ENCODE peak calls at places on chromosomes 12 and 14, in eight cellular contexts. One of them, this sample, is unnamed. For H3K36me3, the result is how much of the 10 kb centered on the place peaks cover.

GRCh38 chr12:117854339-117855012 is 114.3 kb downstream of the KSR2 start:
- DNase-seq in left lung: no peak
- DNase-seq in fibroblast of lung: peak
- DNase-seq in uterus: no peak
- DNase-seq in body of pancreas: peak
- DNase-seq in heart right ventricle: no peak
- DNase-seq in suprapubic skin: no peak
- DNase-seq in Caco-2: peak
- DNase-seq in this sample: peak

GRCh38 chr14:24310666-24311604 is at the start of gene LTB4R:
- DNase-seq in fibroblast of lung: peak
- DNase-seq in Caco-2: no peak
- DNase-seq in heart right ventricle: peak
- DNase-seq in suprapubic skin: peak
- DNase-seq in body of pancreas: peak
- DNase-seq in left lung: peak
- DNase-seq in uterus: no peak
- DNase-seq in this sample: peak

GRCh38 chr14:78752789-78753188 is 582.6 kb downstream of the NRXN3 start:
- DNase-seq in suprapubic skin: no peak
- DNase-seq in Caco-2: no peak
- DNase-seq in heart right ventricle: no peak
- DNase-seq in left lung: no peak
- DNase-seq in body of pancreas: peak
- DNase-seq in uterus: no peak
- DNase-seq in fibroblast of lung: peak
- DNase-seq in this sample: no peak

GRCh38 chr14:64811676-64812075 is 68.0 kb downstream of the SPTB start:
- DNase-seq in suprapubic skin: no peak
- DNase-seq in left lung: no peak
- DNase-seq in heart right ventricle: no peak
- DNase-seq in uterus: no peak
- DNase-seq in body of pancreas: no peak
- DNase-seq in fibroblast of lung: peak
- DNase-seq in Caco-2: no peak
- DNase-seq in this sample: no peak

GRCh38 chr12:28585146-28585545 is 394.9 kb downstream of the CCDC91 start:
- DNase-seq in heart right ventricle: no peak
- DNase-seq in body of pancreas: no peak
- DNase-seq in uterus: no peak
- DNase-seq in suprapubic skin: no peak
- DNase-seq in fibroblast of lung: no peak
- DNase-seq in left lung: no peak
- DNase-seq in Caco-2: no peak
- DNase-seq in this sample: no peak

GRCh38 chr12:121799175-121799841 is 4.5 kb upstream of the SETD1B start:
- DNase-seq in Caco-2: peak
- DNase-seq in left lung: peak
- DNase-seq in suprapubic skin: peak
- DNase-seq in fibroblast of lung: peak
- DNase-seq in uterus: peak
- DNase-seq in body of pancreas: peak
- DNase-seq in heart right ventricle: peak
- DNase-seq in this sample: peak

GRCh38 chr12:32718926-32719325 is 36.8 kb downstream of the YARS2 start:
- DNase-seq in heart right ventricle: no peak
- DNase-seq in suprapubic skin: no peak
- DNase-seq in left lung: no peak
- DNase-seq in fibroblast of lung: no peak
- DNase-seq in body of pancreas: no peak
- DNase-seq in uterus: no peak
- DNase-seq in Caco-2: no peak
- DNase-seq in this sample: peak

GRCh38 chr14:84129028-84129427 is 1400.9 kb upstream of the FLRT2 start:
- DNase-seq in Caco-2: no peak
- DNase-seq in body of pancreas: no peak
- DNase-seq in suprapubic skin: no peak
- DNase-seq in uterus: no peak
- DNase-seq in fibroblast of lung: no peak
- DNase-seq in heart right ventricle: no peak
- DNase-seq in left lung: no peak
- DNase-seq in this sample: no peak

GRCh38 chr14:105876829-105877228 is 350.4 kb downstream of the TMEM121 start:
- DNase-seq in suprapubic skin: no peak
- DNase-seq in body of pancreas: no peak
- DNase-seq in uterus: no peak
- DNase-seq in Caco-2: no peak
- DNase-seq in heart right ventricle: no peak
- DNase-seq in fibroblast of lung: no peak
- DNase-seq in left lung: peak
- DNase-seq in this sample: no peak

GRCh38 chr14:68694516-68695235 is 98.2 kb downstream of the ZFP36L1 start:
- DNase-seq in uterus: peak
- DNase-seq in suprapubic skin: peak
- DNase-seq in left lung: no peak
- DNase-seq in fibroblast of lung: peak
- DNase-seq in body of pancreas: no peak
- DNase-seq in heart right ventricle: no peak
- DNase-seq in Caco-2: no peak
- DNase-seq in this sample: no peak

GRCh38 chr12:55931780-55932545 is 1.0 kb downstream of the DGKA start:
- DNase-seq in body of pancreas: peak
- DNase-seq in Caco-2: no peak
- DNase-seq in heart right ventricle: peak
- DNase-seq in fibroblast of lung: peak
- DNase-seq in uterus: peak
- DNase-seq in left lung: peak
- DNase-seq in suprapubic skin: peak
- DNase-seq in this sample: peak

GRCh38 chr14:72665259-72665658 is 228.6 kb downstream of the DPF3 start:
- DNase-seq in uterus: no peak
- DNase-seq in body of pancreas: peak
- DNase-seq in left lung: no peak
- DNase-seq in suprapubic skin: no peak
- DNase-seq in Caco-2: no peak
- DNase-seq in fibroblast of lung: peak
- DNase-seq in heart right ventricle: no peak
- DNase-seq in this sample: peak

GRCh38 chr14:64841121-64841611 is 38.5 kb downstream of the SPTB start:
- DNase-seq in fibroblast of lung: peak
- DNase-seq in uterus: no peak
- DNase-seq in body of pancreas: no peak
- DNase-seq in suprapubic skin: no peak
- DNase-seq in left lung: no peak
- DNase-seq in heart right ventricle: peak
- DNase-seq in Caco-2: peak
- DNase-seq in this sample: peak

GRCh38 chr12:80814453-80814852 is 97.7 kb downstream of the MYF5 start:
- DNase-seq in left lung: no peak
- DNase-seq in fibroblast of lung: no peak
- DNase-seq in Caco-2: no peak
- DNase-seq in heart right ventricle: no peak
- DNase-seq in uterus: no peak
- DNase-seq in body of pancreas: no peak
- DNase-seq in suprapubic skin: no peak
- DNase-seq in this sample: no peak

GRCh38 chr12:124469193-124469888 is 98.1 kb downstream of the NCOR2 start:
- DNase-seq in body of pancreas: no peak
- DNase-seq in Caco-2: no peak
- DNase-seq in heart right ventricle: no peak
- DNase-seq in fibroblast of lung: no peak
- DNase-seq in left lung: peak
- DNase-seq in uterus: no peak
- DNase-seq in suprapubic skin: no peak
- DNase-seq in this sample: no peak

GRCh38 chr12:105920161-105920684 is 218.5 kb downstream of the NUAK1 start:
- DNase-seq in left lung: no peak
- DNase-seq in suprapubic skin: no peak
- DNase-seq in Caco-2: no peak
- DNase-seq in heart right ventricle: peak
- DNase-seq in fibroblast of lung: peak
- DNase-seq in body of pancreas: no peak
- DNase-seq in uterus: peak
- DNase-seq in this sample: peak

GRCh38 chr12:111749391-111749790 is 17.3 kb upstream of the ALDH2 start:
- DNase-seq in fibroblast of lung: no peak
- DNase-seq in heart right ventricle: no peak
- DNase-seq in uterus: no peak
- DNase-seq in suprapubic skin: no peak
- DNase-seq in left lung: no peak
- DNase-seq in Caco-2: no peak
- DNase-seq in body of pancreas: no peak
- DNase-seq in this sample: no peak

GRCh38 chr12:116524964-116525379 is 34.2 kb upstream of the MAP1LC3B2 start:
- DNase-seq in left lung: no peak
- DNase-seq in heart right ventricle: no peak
- DNase-seq in uterus: peak
- DNase-seq in suprapubic skin: no peak
- DNase-seq in body of pancreas: no peak
- DNase-seq in Caco-2: no peak
- DNase-seq in fibroblast of lung: peak
- DNase-seq in this sample: no peak
- TF ChIP-seq CTCF in left lung: no peak
- TF ChIP-seq CTCF in heart right ventricle: no peak
- TF ChIP-seq CTCF in uterus: no peak
- TF ChIP-seq CTCF in suprapubic skin: no peak
- TF ChIP-seq CTCF in body of pancreas: no peak
- TF ChIP-seq CTCF in Caco-2: no peak
- TF ChIP-seq CTCF in fibroblast of lung: no peak
- TF ChIP-seq CTCF in this sample: no peak

GRCh38 chr14:55026793-55027560 is at the start of the genes SOCS4 and WDHD1:
- DNase-seq in left lung: peak
- DNase-seq in heart right ventricle: peak
- DNase-seq in body of pancreas: peak
- DNase-seq in Caco-2: peak
- DNase-seq in uterus: peak
- DNase-seq in suprapubic skin: peak
- DNase-seq in fibroblast of lung: peak
- DNase-seq in this sample: peak

GRCh38 chr14:55028066-55028465 is 1.0 kb downstream of the SOCS4 start:
- DNase-seq in left lung: no peak
- DNase-seq in fibroblast of lung: no peak
- DNase-seq in heart right ventricle: no peak
- DNase-seq in uterus: no peak
- DNase-seq in suprapubic skin: no peak
- DNase-seq in Caco-2: no peak
- DNase-seq in body of pancreas: no peak
- DNase-seq in this sample: no peak

GRCh38 chr14:55028476-55028875 is 1.4 kb downstream of the SOCS4 start:
- DNase-seq in fibroblast of lung: no peak
- DNase-seq in suprapubic skin: no peak
- DNase-seq in heart right ventricle: no peak
- DNase-seq in uterus: no peak
- DNase-seq in body of pancreas: no peak
- DNase-seq in Caco-2: no peak
- DNase-seq in left lung: no peak
- DNase-seq in this sample: no peak

GRCh38 chr14:55025948-55026347 is 951 bp downstream of the WDHD1 start:
- DNase-seq in fibroblast of lung: no peak
- DNase-seq in heart right ventricle: no peak
- DNase-seq in body of pancreas: no peak
- DNase-seq in suprapubic skin: no peak
- DNase-seq in left lung: no peak
- DNase-seq in uterus: no peak
- DNase-seq in Caco-2: no peak
- DNase-seq in this sample: no peak

DNA sequence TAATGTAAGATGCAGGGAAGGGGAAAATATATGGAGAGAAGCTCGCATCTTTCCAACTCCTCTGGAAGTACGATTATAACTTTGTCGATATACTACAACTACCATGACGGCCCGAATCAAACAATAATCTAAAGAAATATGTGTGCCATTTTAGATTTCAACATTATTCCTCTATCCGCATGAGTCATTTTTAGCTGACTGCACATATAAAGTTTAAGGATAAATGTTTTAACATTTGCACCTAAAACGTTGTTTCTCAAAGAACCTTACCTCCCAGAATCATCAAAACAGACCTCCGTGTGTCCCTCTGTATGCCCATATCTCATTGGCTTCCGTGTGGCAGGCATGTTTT is 482 bp downstream of the WDHD1 start:
- DNase-seq in fibroblast of lung: no peak
- DNase-seq in heart right ventricle: no peak
- DNase-seq in uterus: no peak
- DNase-seq in suprapubic skin: no peak
- DNase-seq in Caco-2: no peak
- DNase-seq in left lung: no peak
- DNase-seq in body of pancreas: no peak
- DNase-seq in this sample: no peak
- H3K36me3 ChIP-seq in fibroblast of lung: under half
- H3K36me3 ChIP-seq in heart right ventricle: under half
- H3K36me3 ChIP-seq in uterus: under half
- H3K36me3 ChIP-seq in suprapubic skin: under half
- H3K36me3 ChIP-seq in Caco-2: under half
- H3K36me3 ChIP-seq in left lung: under half
- H3K36me3 ChIP-seq in body of pancreas: under half
- H3K36me3 ChIP-seq in this sample: under half

GRCh38 chr14:33781267-33781666 is 169.6 kb downstream of the EGLN3 start:
- DNase-seq in left lung: no peak
- DNase-seq in body of pancreas: no peak
- DNase-seq in suprapubic skin: no peak
- DNase-seq in heart right ventricle: no peak
- DNase-seq in fibroblast of lung: peak
- DNase-seq in Caco-2: no peak
- DNase-seq in uterus: no peak
- DNase-seq in this sample: no peak
- TF ChIP-seq CTCF in left lung: no peak
- TF ChIP-seq CTCF in body of pancreas: no peak
- TF ChIP-seq CTCF in suprapubic skin: no peak
- TF ChIP-seq CTCF in heart right ventricle: no peak
- TF ChIP-seq CTCF in fibroblast of lung: no peak
- TF ChIP-seq CTCF in Caco-2: no peak
- TF ChIP-seq CTCF in uterus: no peak
- TF ChIP-seq CTCF in this sample: no peak

GRCh38 chr12:127515941-127516340 is 751.0 kb upstream of the TMEM132C start:
- DNase-seq in heart right ventricle: no peak
- DNase-seq in fibroblast of lung: peak
- DNase-seq in uterus: no peak
- DNase-seq in left lung: no peak
- DNase-seq in suprapubic skin: no peak
- DNase-seq in body of pancreas: no peak
- DNase-seq in Caco-2: no peak
- DNase-seq in this sample: no peak

GRCh38 chr12:127516467-127516866 is 750.5 kb upstream of the TMEM132C start:
- DNase-seq in body of pancreas: no peak
- DNase-seq in suprapubic skin: no peak
- DNase-seq in fibroblast of lung: peak
- DNase-seq in Caco-2: no peak
- DNase-seq in heart right ventricle: no peak
- DNase-seq in left lung: no peak
- DNase-seq in uterus: no peak
- DNase-seq in this sample: no peak

DNA sequence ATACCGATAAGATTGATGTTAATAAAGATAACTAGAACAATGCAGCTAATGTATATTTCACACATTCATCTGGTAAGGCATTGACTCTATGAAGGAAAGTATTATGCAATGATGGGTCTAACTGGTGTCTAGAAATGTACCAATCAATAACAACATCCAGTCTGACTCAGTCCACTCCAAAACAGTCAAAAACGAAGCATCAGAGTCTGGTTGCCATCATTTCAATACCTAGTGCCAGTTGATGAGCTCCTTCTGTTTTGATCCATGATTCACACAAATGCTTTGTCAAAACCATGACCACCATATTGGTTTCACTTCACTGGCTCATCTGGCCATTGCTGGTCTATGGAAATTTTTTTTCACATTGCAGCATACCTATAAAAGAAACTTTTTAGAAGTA is 747.2 kb upstream of the TMEM132C start:
- DNase-seq in suprapubic skin: no peak
- DNase-seq in uterus: no peak
- DNase-seq in Caco-2: no peak
- DNase-seq in left lung: no peak
- DNase-seq in body of pancreas: no peak
- DNase-seq in fibroblast of lung: no peak
- DNase-seq in heart right ventricle: no peak
- DNase-seq in this sample: no peak
- H3K36me3 ChIP-seq in suprapubic skin: under half
- H3K36me3 ChIP-seq in uterus: under half
- H3K36me3 ChIP-seq in Caco-2: under half
- H3K36me3 ChIP-seq in left lung: under half
- H3K36me3 ChIP-seq in body of pancreas: under half
- H3K36me3 ChIP-seq in fibroblast of lung: under half
- H3K36me3 ChIP-seq in heart right ventricle: under half
- H3K36me3 ChIP-seq in this sample: under half